ENCODE peak calls at places on chromosomes 11 and 22, in four cellular contexts. Z, W, P and K are unnamed samples.

GRCh38 chr11:27242591-27242990 is 120.4 kb downstream of the CCDC34 start:
- DNase-seq in P (no peak), W (no peak), Z (no peak), K (no peak)

GRCh38 chr11:124865902-124866851 is 945 bp downstream of the ROBO3 start:
- DNase-seq in P (no peak), W (peak; percentile 85), Z (peak; percentile 13), K (no peak)

GRCh38 chr11:36412781-36413383 is 97.2 kb downstream of the TRAF6 start:
- DNase-seq in P (no peak), W (no peak), Z (no peak), K (no peak)

GRCh38 chr22:38069372-38070249 is 12.4 kb downstream of the PICK1 start:
- DNase-seq in P (no peak), Z (peak; percentile 79), W (no peak), K (no peak)

GRCh38 chr11:2515401-2516275 is 70.8 kb downstream of the KCNQ1 start:
- DNase-seq in Z (no peak), W (peak; percentile 76), P (no peak), K (no peak)

GRCh38 chr22:30947163-30947820 is 21.3 kb downstream of the MORC2 start:
- DNase-seq in Z (peak; percentile 64), P (peak; percentile 36), W (no peak), K (peak; percentile 90)

GRCh38 chr22:31490496-31490925 is 869 bp upstream of the EIF4ENIF1 start:
- DNase-seq in Z (peak; percentile 19), W (peak; percentile 88), P (peak; percentile 46), K (peak; percentile 92)

GRCh38 chr11:35615911-35616900 is 2.1 kb upstream of the FJX1 start:
- DNase-seq in P (peak; percentile 73), W (no peak), Z (peak; percentile 46), K (no peak)

GRCh38 chr22:46055851-46056168 is 78.8 kb upstream of the WNT7B start:
- DNase-seq in Z (no peak), W (no peak), P (no peak), K (no peak)

GRCh38 chr22:38202437-38203089 is 769 bp downstream of the MAFF start:
- DNase-seq in Z (peak; percentile 61), P (peak; percentile 40), W (peak; percentile 98), K (no peak)

GRCh38 chr11:28420099-28420498 is 311.9 kb downstream of the METTL15 start:
- DNase-seq in P (no peak), Z (no peak), W (no peak), K (no peak)